ENCODE peak calls at places on chromosomes 2 and 18, in nine cellular contexts. S is A549, J is HCT116, P is Panc1, W is GM23338, B is K562, Y is SK-N-SH, F is HepG2, E is GM12878. T is an unnamed sample.

GRCh38 chr2:242012956-242013764 is 143.6 kb downstream of the RTP5 start:
- DNase-seq in S (no peak), J (no peak), P (no peak), W (no peak), B (no peak), Y (no peak), F (no peak), E (no peak), T (no peak)

GRCh38 chr2:233690444-233690843 is 2.2 kb upstream of the UGT1A6 start:
- DNase-seq in S (peak; percentile 71), J (no peak), P (no peak), W (no peak), B (no peak), Y (no peak), F (no peak), E (no peak), T (no peak)

GRCh38 chr18:32956591-32957310 is 183.9 kb upstream of the KLHL14 start:
- DNase-seq in S (no peak), J (no peak), P (peak; percentile 60), W (peak; percentile 45), B (no peak), Y (peak; percentile 7), F (no peak), E (no peak), T (no peak)

GRCh38 chr2:233503947-233504637 is 62.5 kb downstream of the USP40 start:
- DNase-seq in S (no peak), J (no peak), P (no peak), W (no peak), B (no peak), Y (no peak), F (no peak), E (no peak), T (no peak)

GRCh38 chr2:230326453-230327417 is at the start of gene SP140L:
- DNase-seq in S (peak; percentile 55), J (peak; percentile 49), P (peak; percentile 47), W (peak; percentile 9), B (peak; percentile 54), Y (no peak), F (peak; percentile 82), E (peak; percentile 55), T (peak; percentile 83)

GRCh38 chr2:20143263-20143662 is 81.7 kb downstream of the SDC1 start:
- DNase-seq in S (peak; percentile 78), J (no peak), P (no peak), W (no peak), B (no peak), Y (no peak), F (no peak), E (no peak), T (no peak)

GRCh38 chr18:2617974-2618373 is 37.6 kb upstream of the SMCHD1 start:
- DNase-seq in S (no peak), J (no peak), P (no peak), W (no peak), B (no peak), Y (no peak), F (no peak), E (no peak), T (no peak)

GRCh38 chr2:107376910-107377309 is 449.8 kb upstream of the RGPD4 start:
- DNase-seq in S (no peak), J (no peak), P (no peak), W (no peak), B (no peak), Y (no peak), F (no peak), E (no peak), T (no peak)

GRCh38 chr2:43075906-43076585 is 150.4 kb downstream of the ZFP36L2 start:
- DNase-seq in S (peak; percentile 58), J (no peak), P (no peak), W (no peak), B (no peak), Y (no peak), F (no peak), E (no peak), T (no peak)

GRCh38 chr2:49490710-49491109 is 336.4 kb upstream of the FSHR start:
- DNase-seq in S (peak; percentile 39), J (no peak), P (peak; percentile 12), W (peak; percentile 91), B (peak; percentile 7), Y (no peak), F (peak; percentile 29), E (no peak), T (no peak)

GRCh38 chr18:56207989-56208388 is 430.4 kb downstream of the TXNL1 start:
- DNase-seq in S (no peak), J (no peak), P (no peak), W (no peak), B (no peak), Y (no peak), F (no peak), E (no peak), T (no peak)

GRCh38 chr2:199444749-199445148 is 13.0 kb downstream of the SATB2 start:
- DNase-seq in S (no peak), J (no peak), P (no peak), W (no peak), B (no peak), Y (no peak), F (no peak), E (no peak), T (no peak)

GRCh38 chr2:132901661-132902060 is 231.7 kb upstream of the LYPD1 start:
- DNase-seq in S (no peak), J (no peak), P (no peak), W (no peak), B (no peak), Y (peak; percentile 50), F (no peak), E (no peak), T (no peak)

GRCh38 chr2:166060191-166060590 is 67.6 kb downstream of the SCN1A start:
- DNase-seq in S (no peak), J (no peak), P (no peak), W (no peak), B (no peak), Y (no peak), F (no peak), E (no peak), T (no peak)

GRCh38 chr2:231526341-231527090 is 3.7 kb downstream of the NMUR1 start:
- DNase-seq in S (no peak), J (no peak), P (no peak), W (no peak), B (no peak), Y (no peak), F (no peak), E (no peak), T (no peak)

GRCh38 chr2:24016853-24017703 is 7.2 kb downstream of the MFSD2B start:
- DNase-seq in S (no peak), J (no peak), P (no peak), W (no peak), B (no peak), Y (peak; percentile 37), F (no peak), E (no peak), T (no peak)

GRCh38 chr2:24018241-24018640 is 8.4 kb downstream of the MFSD2B start:
- DNase-seq in S (no peak), J (no peak), P (no peak), W (peak; percentile 16), B (no peak), Y (no peak), F (no peak), E (no peak), T (no peak)

GRCh38 chr2:24017711-24018110 is 7.8 kb downstream of the MFSD2B start:
- DNase-seq in S (no peak), J (no peak), P (no peak), W (no peak), B (no peak), Y (peak; percentile 41), F (no peak), E (no peak), T (no peak)

GRCh38 chr2:24016376-24016761 is 6.5 kb downstream of the MFSD2B start:
- DNase-seq in S (peak; percentile 34), J (no peak), P (no peak), W (no peak), B (peak; percentile 28), Y (peak; percentile 36), F (peak; percentile 24), E (no peak), T (no peak)

GRCh38 chr2:24015562-24016375 is 5.9 kb downstream of the MFSD2B start:
- DNase-seq in S (peak; percentile 95), J (no peak), P (peak; percentile 95), W (peak; percentile 44), B (no peak), Y (peak; percentile 56), F (peak; percentile 98), E (no peak), T (no peak)
- TF ChIP-seq REST in S (no peak), J (no peak), P (no peak), W (no peak), B (no peak), Y (no peak), F (peak; percentile 8), E (no peak), T (no peak)

GRCh38 chr18:5918196-5918595 is 22.9 kb upstream of the TMEM200C start:
- DNase-seq in S (no peak), J (no peak), P (no peak), W (no peak), B (no peak), Y (no peak), F (no peak), E (no peak), T (no peak)
- TF ChIP-seq REST in S (no peak), J (no peak), P (no peak), W (no peak), B (no peak), Y (no peak), F (no peak), E (no peak), T (no peak)

DNA sequence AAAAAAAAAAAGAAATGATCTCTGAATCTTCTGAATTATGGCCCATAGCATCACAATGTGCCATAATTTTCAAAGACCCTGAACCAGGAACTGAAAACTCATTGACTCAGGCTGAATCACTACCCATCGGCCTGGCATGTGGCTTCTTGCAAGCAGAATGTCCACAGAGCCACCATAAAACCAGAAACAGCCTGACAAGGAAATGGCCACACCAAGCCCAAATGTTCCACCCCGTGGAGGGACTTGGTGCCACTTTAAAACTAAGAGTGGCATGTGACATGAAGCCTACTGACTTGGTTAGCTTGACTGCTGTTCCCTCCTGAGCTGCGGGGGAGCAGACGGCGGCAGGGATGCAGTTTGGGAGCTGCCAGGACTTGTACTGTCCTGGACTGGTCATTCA is 71.2 kb upstream of the RBM44 start:
- DNase-seq in S (no peak), J (no peak), P (no peak), W (no peak), B (no peak), Y (no peak), F (no peak), E (no peak), T (no peak)
- TF ChIP-seq REST in S (no peak), J (no peak), P (no peak), W (no peak), B (no peak), Y (no peak), F (no peak), E (no peak), T (no peak)

DNA sequence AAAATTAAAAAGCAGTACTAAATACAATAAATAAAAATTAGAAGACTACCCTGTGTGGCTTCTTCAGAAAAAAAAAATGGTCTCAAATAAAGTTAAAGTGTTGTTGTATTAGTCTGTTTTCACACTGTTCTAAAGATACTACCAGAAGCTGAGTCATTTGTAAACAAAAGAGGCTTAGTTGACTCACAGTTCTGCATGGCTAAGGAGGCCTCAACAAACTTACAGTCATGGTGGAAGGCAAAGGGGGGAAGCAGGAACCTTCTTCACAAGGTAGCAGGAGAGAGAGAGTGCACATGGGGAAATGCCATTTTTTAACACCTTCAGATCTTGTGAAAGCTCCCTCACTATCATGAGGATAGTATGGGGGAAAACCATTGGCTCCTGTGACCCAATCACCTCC is 612.8 kb downstream of the RNF144A start:
- DNase-seq in S (no peak), J (no peak), P (no peak), W (no peak), B (no peak), Y (no peak), F (no peak), E (no peak), T (no peak)
- TF ChIP-seq REST in S (no peak), J (no peak), P (no peak), W (no peak), B (no peak), Y (no peak), F (no peak), E (no peak), T (no peak)